ENCODE peak calls at places on chromosomes 11 and 22, in six cellular contexts. One of them, this sample, is unnamed.

GRCh38 chr11:95516786-95517185 is 272.8 kb downstream of the FAM76B start:
- DNase-seq in endothelial cell of umbilical vein: no peak
- DNase-seq in stimulated activated CD4-positive, alpha-beta T cell treated with anti-CD3 and anti-CD28 coated beads, Interleukin-1b, Interleukin-23, amount 100 ng/mL, for 48 hours: no peak
- DNase-seq in DMS53: no peak
- DNase-seq in HEK293T: no peak
- DNase-seq in NCI-H460: no peak
- DNase-seq in this sample: no peak

GRCh38 chr22:31122532-31123291 is at the start of gene INPP5J:
- DNase-seq in endothelial cell of umbilical vein: no peak
- DNase-seq in stimulated activated CD4-positive, alpha-beta T cell treated with anti-CD3 and anti-CD28 coated beads, Interleukin-1b, Interleukin-23, amount 100 ng/mL, for 48 hours: no peak
- DNase-seq in DMS53: peak; percentile 74
- DNase-seq in HEK293T: peak; percentile 88
- DNase-seq in NCI-H460: peak; percentile 34
- DNase-seq in this sample: no peak

GRCh38 chr22:20093437-20093836 is 13.4 kb downstream of the DGCR8 start:
- DNase-seq in endothelial cell of umbilical vein: no peak
- DNase-seq in stimulated activated CD4-positive, alpha-beta T cell treated with anti-CD3 and anti-CD28 coated beads, Interleukin-1b, Interleukin-23, amount 100 ng/mL, for 48 hours: no peak
- DNase-seq in DMS53: no peak
- DNase-seq in HEK293T: no peak
- DNase-seq in NCI-H460: no peak
- DNase-seq in this sample: no peak

GRCh38 chr22:30809086-30809485 is 114.4 kb downstream of the OSBP2 start:
- DNase-seq in endothelial cell of umbilical vein: no peak
- DNase-seq in stimulated activated CD4-positive, alpha-beta T cell treated with anti-CD3 and anti-CD28 coated beads, Interleukin-1b, Interleukin-23, amount 100 ng/mL, for 48 hours: no peak
- DNase-seq in DMS53: no peak
- DNase-seq in HEK293T: no peak
- DNase-seq in NCI-H460: no peak
- DNase-seq in this sample: no peak

GRCh38 chr11:45993438-45994064 is 71.1 kb downstream of the LARGE2 start:
- DNase-seq in endothelial cell of umbilical vein: no peak
- DNase-seq in stimulated activated CD4-positive, alpha-beta T cell treated with anti-CD3 and anti-CD28 coated beads, Interleukin-1b, Interleukin-23, amount 100 ng/mL, for 48 hours: no peak
- DNase-seq in DMS53: no peak
- DNase-seq in HEK293T: no peak
- DNase-seq in NCI-H460: no peak
- DNase-seq in this sample: no peak

GRCh38 chr11:33696931-33697638 is 3.5 kb downstream of the C11orf91 start:
- DNase-seq in endothelial cell of umbilical vein: no peak
- DNase-seq in stimulated activated CD4-positive, alpha-beta T cell treated with anti-CD3 and anti-CD28 coated beads, Interleukin-1b, Interleukin-23, amount 100 ng/mL, for 48 hours: no peak
- DNase-seq in DMS53: no peak
- DNase-seq in HEK293T: no peak
- DNase-seq in NCI-H460: no peak
- DNase-seq in this sample: no peak

GRCh38 chr11:13136272-13136596 is 127.1 kb downstream of the RASSF10 start:
- DNase-seq in endothelial cell of umbilical vein: no peak
- DNase-seq in stimulated activated CD4-positive, alpha-beta T cell treated with anti-CD3 and anti-CD28 coated beads, Interleukin-1b, Interleukin-23, amount 100 ng/mL, for 48 hours: no peak
- DNase-seq in DMS53: no peak
- DNase-seq in HEK293T: no peak
- DNase-seq in NCI-H460: no peak
- DNase-seq in this sample: no peak

GRCh38 chr22:39384750-39385480 is 14.7 kb upstream of the TAB1 start:
- DNase-seq in endothelial cell of umbilical vein: peak; percentile 7
- DNase-seq in stimulated activated CD4-positive, alpha-beta T cell treated with anti-CD3 and anti-CD28 coated beads, Interleukin-1b, Interleukin-23, amount 100 ng/mL, for 48 hours: no peak
- DNase-seq in DMS53: peak; percentile 63
- DNase-seq in HEK293T: peak; percentile 48
- DNase-seq in NCI-H460: no peak
- DNase-seq in this sample: no peak

GRCh38 chr11:86292912-86293606 is 9.0 kb upstream of the HIKESHI start:
- DNase-seq in endothelial cell of umbilical vein: no peak
- DNase-seq in stimulated activated CD4-positive, alpha-beta T cell treated with anti-CD3 and anti-CD28 coated beads, Interleukin-1b, Interleukin-23, amount 100 ng/mL, for 48 hours: peak; percentile 83
- DNase-seq in DMS53: no peak
- DNase-seq in HEK293T: no peak
- DNase-seq in NCI-H460: no peak
- DNase-seq in this sample: peak; percentile 55

GRCh38 chr11:129766858-129767604 is 48.6 kb upstream of the TMEM45B start:
- DNase-seq in endothelial cell of umbilical vein: peak; percentile 26
- DNase-seq in stimulated activated CD4-positive, alpha-beta T cell treated with anti-CD3 and anti-CD28 coated beads, Interleukin-1b, Interleukin-23, amount 100 ng/mL, for 48 hours: no peak
- DNase-seq in DMS53: peak; percentile 69
- DNase-seq in HEK293T: peak; percentile 58
- DNase-seq in NCI-H460: peak; percentile 9
- DNase-seq in this sample: peak; percentile 16

GRCh38 chr11:76170473-76170872 is 35.8 kb downstream of the WNT11 start:
- DNase-seq in endothelial cell of umbilical vein: no peak
- DNase-seq in stimulated activated CD4-positive, alpha-beta T cell treated with anti-CD3 and anti-CD28 coated beads, Interleukin-1b, Interleukin-23, amount 100 ng/mL, for 48 hours: no peak
- DNase-seq in DMS53: no peak
- DNase-seq in HEK293T: no peak
- DNase-seq in NCI-H460: no peak
- DNase-seq in this sample: no peak

GRCh38 chr11:109795234-109795633 is 298.0 kb upstream of the ZC3H12C start:
- DNase-seq in endothelial cell of umbilical vein: no peak
- DNase-seq in stimulated activated CD4-positive, alpha-beta T cell treated with anti-CD3 and anti-CD28 coated beads, Interleukin-1b, Interleukin-23, amount 100 ng/mL, for 48 hours: no peak
- DNase-seq in DMS53: no peak
- DNase-seq in HEK293T: no peak
- DNase-seq in NCI-H460: no peak
- DNase-seq in this sample: no peak

GRCh38 chr11:73187854-73188253 is 30.2 kb upstream of the P2RY2 start:
- DNase-seq in endothelial cell of umbilical vein: no peak
- DNase-seq in stimulated activated CD4-positive, alpha-beta T cell treated with anti-CD3 and anti-CD28 coated beads, Interleukin-1b, Interleukin-23, amount 100 ng/mL, for 48 hours: no peak
- DNase-seq in DMS53: no peak
- DNase-seq in HEK293T: no peak
- DNase-seq in NCI-H460: no peak
- DNase-seq in this sample: no peak

GRCh38 chr11:70913715-70914231 is 338.6 kb downstream of the SHANK2 start:
- DNase-seq in endothelial cell of umbilical vein: no peak
- DNase-seq in stimulated activated CD4-positive, alpha-beta T cell treated with anti-CD3 and anti-CD28 coated beads, Interleukin-1b, Interleukin-23, amount 100 ng/mL, for 48 hours: no peak
- DNase-seq in DMS53: peak; percentile 69
- DNase-seq in HEK293T: no peak
- DNase-seq in NCI-H460: no peak
- DNase-seq in this sample: no peak

GRCh38 chr11:30935861-30936260 is 349.7 kb upstream of the MPPED2 start:
- DNase-seq in endothelial cell of umbilical vein: no peak
- DNase-seq in stimulated activated CD4-positive, alpha-beta T cell treated with anti-CD3 and anti-CD28 coated beads, Interleukin-1b, Interleukin-23, amount 100 ng/mL, for 48 hours: no peak
- DNase-seq in DMS53: no peak
- DNase-seq in HEK293T: no peak
- DNase-seq in NCI-H460: no peak
- DNase-seq in this sample: no peak

GRCh38 chr11:34749666-34750659 is 129.1 kb downstream of the EHF start:
- DNase-seq in endothelial cell of umbilical vein: no peak
- DNase-seq in stimulated activated CD4-positive, alpha-beta T cell treated with anti-CD3 and anti-CD28 coated beads, Interleukin-1b, Interleukin-23, amount 100 ng/mL, for 48 hours: no peak
- DNase-seq in DMS53: no peak
- DNase-seq in HEK293T: no peak
- DNase-seq in NCI-H460: peak; percentile 76
- DNase-seq in this sample: no peak

GRCh38 chr22:38505595-38506117 is 455 bp downstream of the DDX17 start:
- DNase-seq in endothelial cell of umbilical vein: peak; percentile 70
- DNase-seq in stimulated activated CD4-positive, alpha-beta T cell treated with anti-CD3 and anti-CD28 coated beads, Interleukin-1b, Interleukin-23, amount 100 ng/mL, for 48 hours: peak; percentile 50
- DNase-seq in DMS53: peak; percentile 76
- DNase-seq in HEK293T: peak; percentile 69
- DNase-seq in NCI-H460: no peak
- DNase-seq in this sample: peak; percentile 52

GRCh38 chr22:47694536-47694935 is 932.1 kb downstream of the TBC1D22A start:
- DNase-seq in endothelial cell of umbilical vein: no peak
- DNase-seq in stimulated activated CD4-positive, alpha-beta T cell treated with anti-CD3 and anti-CD28 coated beads, Interleukin-1b, Interleukin-23, amount 100 ng/mL, for 48 hours: no peak
- DNase-seq in DMS53: no peak
- DNase-seq in HEK293T: no peak
- DNase-seq in NCI-H460: no peak
- DNase-seq in this sample: no peak

GRCh38 chr11:130464289-130464812 is 15.9 kb downstream of the ADAMTS15 start:
- DNase-seq in endothelial cell of umbilical vein: no peak
- DNase-seq in stimulated activated CD4-positive, alpha-beta T cell treated with anti-CD3 and anti-CD28 coated beads, Interleukin-1b, Interleukin-23, amount 100 ng/mL, for 48 hours: no peak
- DNase-seq in DMS53: no peak
- DNase-seq in HEK293T: no peak
- DNase-seq in NCI-H460: no peak
- DNase-seq in this sample: no peak

GRCh38 chr11:121249039-121249663 is 43.4 kb upstream of the SC5D start:
- DNase-seq in endothelial cell of umbilical vein: peak; percentile 54
- DNase-seq in stimulated activated CD4-positive, alpha-beta T cell treated with anti-CD3 and anti-CD28 coated beads, Interleukin-1b, Interleukin-23, amount 100 ng/mL, for 48 hours: no peak
- DNase-seq in DMS53: peak; percentile 76
- DNase-seq in HEK293T: peak; percentile 52
- DNase-seq in NCI-H460: peak; percentile 26
- DNase-seq in this sample: no peak

GRCh38 chr11:2708151-2708581 is 8.4 kb upstream of the KCNQ1OT1 start:
- DNase-seq in endothelial cell of umbilical vein: no peak
- DNase-seq in stimulated activated CD4-positive, alpha-beta T cell treated with anti-CD3 and anti-CD28 coated beads, Interleukin-1b, Interleukin-23, amount 100 ng/mL, for 48 hours: no peak
- DNase-seq in DMS53: no peak
- DNase-seq in HEK293T: no peak
- DNase-seq in NCI-H460: no peak
- DNase-seq in this sample: no peak

GRCh38 chr11:3836903-3837302 is 3.9 kb downstream of the RHOG start:
- DNase-seq in endothelial cell of umbilical vein: no peak
- DNase-seq in stimulated activated CD4-positive, alpha-beta T cell treated with anti-CD3 and anti-CD28 coated beads, Interleukin-1b, Interleukin-23, amount 100 ng/mL, for 48 hours: peak; percentile 48
- DNase-seq in DMS53: no peak
- DNase-seq in HEK293T: no peak
- DNase-seq in NCI-H460: no peak
- DNase-seq in this sample: peak; percentile 49

GRCh38 chr11:64230209-64230984 is at the start of gene DNAJC4:
- DNase-seq in endothelial cell of umbilical vein: peak; percentile 94
- DNase-seq in stimulated activated CD4-positive, alpha-beta T cell treated with anti-CD3 and anti-CD28 coated beads, Interleukin-1b, Interleukin-23, amount 100 ng/mL, for 48 hours: peak; percentile 85
- DNase-seq in DMS53: peak; percentile 98
- DNase-seq in HEK293T: peak; percentile 79
- DNase-seq in NCI-H460: peak; percentile 84
- DNase-seq in this sample: peak; percentile 88

GRCh38 chr11:119618208-119618909 is 110.6 kb downstream of the NECTIN1 start:
- DNase-seq in endothelial cell of umbilical vein: peak; percentile 70
- DNase-seq in stimulated activated CD4-positive, alpha-beta T cell treated with anti-CD3 and anti-CD28 coated beads, Interleukin-1b, Interleukin-23, amount 100 ng/mL, for 48 hours: no peak
- DNase-seq in DMS53: no peak
- DNase-seq in HEK293T: no peak
- DNase-seq in NCI-H460: no peak
- DNase-seq in this sample: no peak

GRCh38 chr11:119094816-119095065 is 6.9 kb downstream of the DPAGT1 start:
- DNase-seq in endothelial cell of umbilical vein: peak; percentile 82
- DNase-seq in stimulated activated CD4-positive, alpha-beta T cell treated with anti-CD3 and anti-CD28 coated beads, Interleukin-1b, Interleukin-23, amount 100 ng/mL, for 48 hours: no peak
- DNase-seq in DMS53: peak; percentile 90
- DNase-seq in HEK293T: peak; percentile 34
- DNase-seq in NCI-H460: peak; percentile 68
- DNase-seq in this sample: peak; percentile 52

GRCh38 chr11:114044042-114044871 is 15.3 kb upstream of the ZBTB16 start:
- DNase-seq in endothelial cell of umbilical vein: peak; percentile 85
- DNase-seq in stimulated activated CD4-positive, alpha-beta T cell treated with anti-CD3 and anti-CD28 coated beads, Interleukin-1b, Interleukin-23, amount 100 ng/mL, for 48 hours: no peak
- DNase-seq in DMS53: no peak
- DNase-seq in HEK293T: peak; percentile 23
- DNase-seq in NCI-H460: no peak
- DNase-seq in this sample: no peak

GRCh38 chr11:6203327-6203726 is 2.0 kb upstream of the C11orf42 start:
- DNase-seq in endothelial cell of umbilical vein: no peak
- DNase-seq in stimulated activated CD4-positive, alpha-beta T cell treated with anti-CD3 and anti-CD28 coated beads, Interleukin-1b, Interleukin-23, amount 100 ng/mL, for 48 hours: no peak
- DNase-seq in DMS53: no peak
- DNase-seq in HEK293T: no peak
- DNase-seq in NCI-H460: no peak
- DNase-seq in this sample: no peak

GRCh38 chr11:125079878-125080530 is 16.9 kb downstream of the SLC37A2 start:
- DNase-seq in endothelial cell of umbilical vein: no peak
- DNase-seq in stimulated activated CD4-positive, alpha-beta T cell treated with anti-CD3 and anti-CD28 coated beads, Interleukin-1b, Interleukin-23, amount 100 ng/mL, for 48 hours: no peak
- DNase-seq in DMS53: no peak
- DNase-seq in HEK293T: no peak
- DNase-seq in NCI-H460: no peak
- DNase-seq in this sample: no peak

GRCh38 chr11:65488273-65489058 is 10.4 kb upstream of the MALAT1 start:
- DNase-seq in endothelial cell of umbilical vein: peak; percentile 46
- DNase-seq in stimulated activated CD4-positive, alpha-beta T cell treated with anti-CD3 and anti-CD28 coated beads, Interleukin-1b, Interleukin-23, amount 100 ng/mL, for 48 hours: no peak
- DNase-seq in DMS53: peak; percentile 68
- DNase-seq in HEK293T: no peak
- DNase-seq in NCI-H460: no peak
- DNase-seq in this sample: no peak

GRCh38 chr11:47987310-47987709 is 7.0 kb downstream of the PTPRJ start:
- DNase-seq in endothelial cell of umbilical vein: no peak
- DNase-seq in stimulated activated CD4-positive, alpha-beta T cell treated with anti-CD3 and anti-CD28 coated beads, Interleukin-1b, Interleukin-23, amount 100 ng/mL, for 48 hours: no peak
- DNase-seq in DMS53: no peak
- DNase-seq in HEK293T: no peak
- DNase-seq in NCI-H460: no peak
- DNase-seq in this sample: no peak

GRCh38 chr11:19559746-19560145 is 152.9 kb upstream of the NAV2 start:
- DNase-seq in endothelial cell of umbilical vein: no peak
- DNase-seq in stimulated activated CD4-positive, alpha-beta T cell treated with anti-CD3 and anti-CD28 coated beads, Interleukin-1b, Interleukin-23, amount 100 ng/mL, for 48 hours: no peak
- DNase-seq in DMS53: no peak
- DNase-seq in HEK293T: no peak
- DNase-seq in NCI-H460: no peak
- DNase-seq in this sample: no peak

GRCh38 chr11:2443881-2444300 is 423 bp downstream of the TRPM5 start:
- DNase-seq in endothelial cell of umbilical vein: no peak
- DNase-seq in stimulated activated CD4-positive, alpha-beta T cell treated with anti-CD3 and anti-CD28 coated beads, Interleukin-1b, Interleukin-23, amount 100 ng/mL, for 48 hours: no peak
- DNase-seq in DMS53: no peak
- DNase-seq in HEK293T: no peak
- DNase-seq in NCI-H460: no peak
- DNase-seq in this sample: no peak

GRCh38 chr11:133902506-133902905 is 54.3 kb downstream of the IGSF9B start:
- DNase-seq in endothelial cell of umbilical vein: no peak
- DNase-seq in stimulated activated CD4-positive, alpha-beta T cell treated with anti-CD3 and anti-CD28 coated beads, Interleukin-1b, Interleukin-23, amount 100 ng/mL, for 48 hours: no peak
- DNase-seq in DMS53: no peak
- DNase-seq in HEK293T: no peak
- DNase-seq in NCI-H460: no peak
- DNase-seq in this sample: no peak

GRCh38 chr22:45968751-45969413 is 8.1 kb downstream of the WNT7B start:
- DNase-seq in endothelial cell of umbilical vein: no peak
- DNase-seq in stimulated activated CD4-positive, alpha-beta T cell treated with anti-CD3 and anti-CD28 coated beads, Interleukin-1b, Interleukin-23, amount 100 ng/mL, for 48 hours: no peak
- DNase-seq in DMS53: no peak
- DNase-seq in HEK293T: no peak
- DNase-seq in NCI-H460: no peak
- DNase-seq in this sample: no peak

This sample was measured in activated naive CD8-positive, alpha-beta T cell treated with anti-CD3 and anti-CD28 coated beads for 36 hours.